ENCODE peak calls at places on chromosome 19, in five cellular contexts. One of them, this sample, is unnamed.

GRCh38 chr19:30393729-30394480 is 21.7 kb downstream of the ZNF536 start:
- DNase-seq in tibial nerve: no peak
- DNase-seq in left lung: no peak
- DNase-seq in thyroid gland: no peak
- DNase-seq in cardiac fibroblast: no peak
- DNase-seq in this sample: no peak

GRCh38 chr19:33407716-33408115 is 34.2 kb downstream of the CEBPG start:
- DNase-seq in tibial nerve: no peak
- DNase-seq in cardiac fibroblast: no peak
- DNase-seq in thyroid gland: no peak
- DNase-seq in left lung: no peak
- DNase-seq in this sample: no peak

GRCh38 chr19:12864721-12865715 is 16.2 kb downstream of the DNASE2 start:
- DNase-seq in tibial nerve: no peak
- DNase-seq in left lung: no peak
- DNase-seq in cardiac fibroblast: no peak
- DNase-seq in thyroid gland: no peak
- DNase-seq in this sample: no peak

GRCh38 chr19:38678217-38678890 is 30.9 kb downstream of the ACTN4 start:
- DNase-seq in tibial nerve: no peak
- DNase-seq in cardiac fibroblast: no peak
- DNase-seq in thyroid gland: no peak
- DNase-seq in left lung: no peak
- DNase-seq in this sample: no peak

GRCh38 chr19:2327773-2328400 is 499 bp downstream of the LSM7 start:
- DNase-seq in tibial nerve: no peak
- DNase-seq in left lung: peak
- DNase-seq in thyroid gland: no peak
- DNase-seq in cardiac fibroblast: peak
- DNase-seq in this sample: peak

GRCh38 chr19:19074172-19074905 is 10.5 kb downstream of the SLC25A42 start:
- DNase-seq in thyroid gland: no peak
- DNase-seq in left lung: no peak
- DNase-seq in cardiac fibroblast: no peak
- DNase-seq in tibial nerve: no peak
- DNase-seq in this sample: no peak

GRCh38 chr19:18280247-18281081 is 958 bp downstream of the JUND start:
- DNase-seq in cardiac fibroblast: peak
- DNase-seq in thyroid gland: peak
- DNase-seq in left lung: peak
- DNase-seq in tibial nerve: peak
- DNase-seq in this sample: peak

GRCh38 chr19:57338798-57339378 is 12.2 kb upstream of the ZNF304 start:
- DNase-seq in left lung: no peak
- DNase-seq in cardiac fibroblast: no peak
- DNase-seq in tibial nerve: no peak
- DNase-seq in thyroid gland: no peak
- DNase-seq in this sample: no peak

GRCh38 chr19:47122359-47123335 is 8.0 kb upstream of the SAE1 start:
- DNase-seq in thyroid gland: no peak
- DNase-seq in left lung: no peak
- DNase-seq in tibial nerve: no peak
- DNase-seq in cardiac fibroblast: peak
- DNase-seq in this sample: peak

GRCh38 chr19:6260912-6261636 is 18.7 kb downstream of the MLLT1 start:
- DNase-seq in left lung: no peak
- DNase-seq in thyroid gland: peak
- DNase-seq in cardiac fibroblast: no peak
- DNase-seq in tibial nerve: no peak
- DNase-seq in this sample: no peak

GRCh38 chr19:2631213-2631821 is 71.2 kb downstream of the GNG7 start:
- DNase-seq in tibial nerve: no peak
- DNase-seq in left lung: no peak
- DNase-seq in cardiac fibroblast: peak
- DNase-seq in thyroid gland: no peak
- DNase-seq in this sample: no peak

GRCh38 chr19:56983148-56983547 is 136.6 kb upstream of the USP29 start:
- DNase-seq in left lung: no peak
- DNase-seq in thyroid gland: no peak
- DNase-seq in cardiac fibroblast: no peak
- DNase-seq in tibial nerve: no peak
- DNase-seq in this sample: no peak

GRCh38 chr19:47713046-47714021 is at the start of gene EHD2:
- DNase-seq in left lung: peak
- DNase-seq in cardiac fibroblast: peak
- DNase-seq in thyroid gland: peak
- DNase-seq in tibial nerve: peak
- DNase-seq in this sample: no peak

GRCh38 chr19:42313096-42313839 is at the start of gene TMEM145:
- DNase-seq in cardiac fibroblast: peak
- DNase-seq in tibial nerve: no peak
- DNase-seq in thyroid gland: no peak
- DNase-seq in left lung: no peak
- DNase-seq in this sample: no peak

GRCh38 chr19:1063030-1063908 is 3.7 kb upstream of the ARHGAP45 start:
- DNase-seq in thyroid gland: no peak
- DNase-seq in tibial nerve: no peak
- DNase-seq in cardiac fibroblast: no peak
- DNase-seq in left lung: no peak
- DNase-seq in this sample: peak

GRCh38 chr19:51026554-51026831 is at the start of gene KLK11:
- DNase-seq in left lung: no peak
- DNase-seq in cardiac fibroblast: no peak
- DNase-seq in thyroid gland: no peak
- DNase-seq in tibial nerve: no peak
- DNase-seq in this sample: no peak

GRCh38 chr19:50977626-50978025 is 6.1 kb downstream of the KLK7 start:
- DNase-seq in thyroid gland: no peak
- DNase-seq in tibial nerve: no peak
- DNase-seq in cardiac fibroblast: no peak
- DNase-seq in left lung: no peak
- DNase-seq in this sample: no peak

GRCh38 chr19:57927587-57927986 is 7.6 kb downstream of the ZNF418 start:
- DNase-seq in cardiac fibroblast: no peak
- DNase-seq in left lung: no peak
- DNase-seq in thyroid gland: no peak
- DNase-seq in tibial nerve: no peak
- DNase-seq in this sample: no peak

DNA sequence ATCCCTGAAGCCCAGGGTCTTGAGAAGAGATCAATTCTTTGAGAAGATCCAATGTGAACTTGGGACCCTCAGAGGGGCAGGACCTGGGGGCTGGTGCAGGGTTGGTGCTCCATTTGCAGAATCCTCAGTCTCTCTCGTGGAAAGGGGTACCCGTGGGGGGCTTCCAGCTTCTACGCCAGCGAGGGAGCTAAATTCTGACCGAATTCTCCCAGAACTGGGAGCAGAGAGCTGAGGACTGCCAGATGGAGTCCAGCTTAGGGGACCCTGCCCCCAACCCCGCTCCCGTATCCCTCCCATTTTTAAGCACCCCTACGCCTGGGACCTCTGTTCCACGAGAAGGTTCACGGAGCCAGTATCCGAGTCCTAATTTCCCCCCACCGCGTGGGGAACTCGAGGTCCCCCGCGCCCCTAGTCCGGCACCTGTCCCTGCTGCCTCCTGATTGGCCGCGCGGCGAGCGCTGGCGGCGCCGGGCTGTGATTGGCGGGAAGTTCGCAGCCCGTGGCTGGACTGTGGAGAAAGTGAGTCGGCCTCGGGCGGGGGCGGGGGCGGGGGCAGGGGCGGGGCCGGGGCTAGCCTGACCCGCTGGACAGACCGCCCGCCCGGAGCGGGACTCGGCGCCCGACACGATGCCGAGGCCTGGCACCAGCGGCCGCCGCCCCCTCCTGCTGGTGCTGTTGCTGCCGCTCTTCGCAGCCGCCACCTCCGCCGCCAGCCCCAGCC is 4.4 kb upstream of the LTBP4 start:
- DNase-seq in left lung: peak
- DNase-seq in tibial nerve: no peak
- DNase-seq in cardiac fibroblast: peak
- DNase-seq in thyroid gland: peak
- DNase-seq in this sample: peak
- H3K4me3 ChIP-seq in left lung: peak
- H3K4me3 ChIP-seq in tibial nerve: peak
- H3K4me3 ChIP-seq in cardiac fibroblast: peak
- H3K4me3 ChIP-seq in thyroid gland: no peak
- H3K4me3 ChIP-seq in this sample: no peak

DNA sequence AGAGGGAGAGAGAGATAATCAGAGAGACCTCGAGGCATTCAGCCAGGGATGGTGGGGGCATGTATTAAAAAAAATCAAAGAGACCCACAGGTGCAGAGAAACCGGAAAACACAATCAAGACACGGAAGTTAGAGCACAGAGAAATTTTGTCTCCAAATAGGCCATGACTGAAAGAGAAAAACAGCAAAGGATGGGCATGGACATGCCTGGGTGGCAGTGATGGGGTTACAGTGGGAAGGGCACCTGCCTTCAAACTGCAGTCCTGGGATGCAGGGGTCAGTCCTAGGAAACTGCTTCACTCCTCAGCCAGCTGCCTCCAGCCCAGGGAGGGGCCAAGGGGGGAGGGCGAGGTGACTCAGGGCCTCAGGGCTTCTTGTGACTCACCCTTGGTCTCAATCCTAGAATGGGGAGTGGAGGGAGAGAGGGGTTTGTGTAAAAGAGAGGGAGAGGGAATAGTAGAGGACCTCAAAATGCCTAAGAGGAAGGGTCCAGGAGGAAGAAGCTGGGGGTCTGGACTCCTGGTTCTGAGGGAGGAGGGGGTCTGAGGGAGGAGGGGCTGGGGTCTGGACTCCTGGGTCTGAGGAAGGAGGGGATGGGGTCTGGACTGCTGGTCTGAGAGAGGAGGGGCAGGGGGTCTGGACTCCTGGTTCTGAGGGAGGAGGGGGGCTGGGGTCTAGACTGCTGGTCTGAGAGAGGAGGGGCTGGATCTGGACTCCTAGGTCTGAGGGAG is 3.6 kb upstream of the KCNN4 start:
- DNase-seq in tibial nerve: no peak
- DNase-seq in left lung: peak
- DNase-seq in thyroid gland: no peak
- DNase-seq in cardiac fibroblast: peak
- DNase-seq in this sample: peak
- H3K4me3 ChIP-seq in tibial nerve: no peak
- H3K4me3 ChIP-seq in left lung: no peak
- H3K4me3 ChIP-seq in thyroid gland: no peak
- H3K4me3 ChIP-seq in cardiac fibroblast: no peak
- H3K4me3 ChIP-seq in this sample: no peak

DNA sequence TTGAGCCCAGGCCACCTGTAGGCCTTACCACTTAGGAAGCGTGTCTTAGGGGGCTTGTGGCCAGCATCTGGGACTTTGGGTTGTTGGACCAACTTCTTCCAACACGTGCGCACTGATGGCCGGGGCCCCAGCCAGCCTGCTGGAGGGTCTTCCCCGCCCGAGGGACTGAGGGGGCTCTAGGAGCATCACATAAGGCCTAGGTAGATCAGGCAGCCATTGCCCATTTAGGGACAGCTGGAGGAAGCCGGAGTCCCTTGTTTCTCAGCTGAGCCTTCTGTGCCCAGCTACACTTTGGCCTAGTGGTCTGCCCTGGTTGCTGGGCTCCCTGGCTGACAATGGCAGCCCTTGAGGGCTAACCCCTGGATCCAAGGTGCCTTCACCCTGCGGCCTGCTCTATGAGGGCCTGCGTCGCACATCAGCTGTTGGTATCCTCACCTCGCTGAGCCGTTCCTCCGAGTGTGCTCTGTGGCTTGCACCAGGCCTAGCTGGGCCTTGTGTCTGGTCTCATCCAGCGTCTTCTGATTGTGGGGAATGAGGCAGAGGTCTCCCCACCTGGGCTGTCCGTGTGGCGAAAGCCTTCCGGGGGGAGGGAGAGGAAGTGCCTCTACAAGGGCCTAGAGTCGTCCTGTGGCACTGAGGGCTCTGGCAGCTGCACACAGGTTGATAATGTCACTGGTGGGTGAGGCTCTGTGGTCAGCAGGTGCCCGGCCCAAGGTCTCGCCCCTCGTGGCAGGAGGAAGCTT is 1.3 kb downstream of the RAB11B start:
- DNase-seq in left lung: no peak
- DNase-seq in tibial nerve: no peak
- DNase-seq in cardiac fibroblast: no peak
- DNase-seq in thyroid gland: peak
- DNase-seq in this sample: no peak
- H3K4me3 ChIP-seq in left lung: peak
- H3K4me3 ChIP-seq in tibial nerve: peak
- H3K4me3 ChIP-seq in cardiac fibroblast: no peak
- H3K4me3 ChIP-seq in thyroid gland: no peak
- H3K4me3 ChIP-seq in this sample: peak

GRCh38 chr19:15062036-15062435 is 12.8 kb downstream of the CASP14 start:
- DNase-seq in tibial nerve: no peak
- DNase-seq in cardiac fibroblast: no peak
- DNase-seq in left lung: no peak
- DNase-seq in thyroid gland: no peak
- DNase-seq in this sample: no peak
- H3K4me3 ChIP-seq in tibial nerve: no peak
- H3K4me3 ChIP-seq in cardiac fibroblast: no peak
- H3K4me3 ChIP-seq in left lung: no peak
- H3K4me3 ChIP-seq in thyroid gland: no peak
- H3K4me3 ChIP-seq in this sample: no peak

GRCh38 chr19:44717603-44718002 is 18.7 kb downstream of the CEACAM16 start:
- DNase-seq in left lung: no peak
- DNase-seq in thyroid gland: no peak
- DNase-seq in tibial nerve: no peak
- DNase-seq in cardiac fibroblast: no peak
- DNase-seq in this sample: no peak
- H3K4me3 ChIP-seq in left lung: no peak
- H3K4me3 ChIP-seq in thyroid gland: no peak
- H3K4me3 ChIP-seq in tibial nerve: no peak
- H3K4me3 ChIP-seq in cardiac fibroblast: no peak
- H3K4me3 ChIP-seq in this sample: no peak

GRCh38 chr19:34577056-34577455 is 95.5 kb downstream of the WTIP start:
- DNase-seq in thyroid gland: no peak
- DNase-seq in cardiac fibroblast: no peak
- DNase-seq in tibial nerve: no peak
- DNase-seq in left lung: no peak
- DNase-seq in this sample: no peak

GRCh38 chr19:34575206-34575605 is 93.6 kb downstream of the WTIP start:
- DNase-seq in left lung: no peak
- DNase-seq in cardiac fibroblast: no peak
- DNase-seq in tibial nerve: no peak
- DNase-seq in thyroid gland: no peak
- DNase-seq in this sample: no peak

GRCh38 chr19:34576292-34576691 is 94.7 kb downstream of the WTIP start:
- DNase-seq in left lung: no peak
- DNase-seq in thyroid gland: no peak
- DNase-seq in tibial nerve: no peak
- DNase-seq in cardiac fibroblast: no peak
- DNase-seq in this sample: no peak

GRCh38 chr19:34574704-34575103 is 93.1 kb downstream of the WTIP start:
- DNase-seq in thyroid gland: no peak
- DNase-seq in left lung: no peak
- DNase-seq in tibial nerve: no peak
- DNase-seq in cardiac fibroblast: no peak
- DNase-seq in this sample: no peak

GRCh38 chr19:34573226-34573864 is 91.8 kb downstream of the WTIP start:
- DNase-seq in thyroid gland: no peak
- DNase-seq in left lung: no peak
- DNase-seq in cardiac fibroblast: no peak
- DNase-seq in tibial nerve: no peak
- DNase-seq in this sample: no peak
- H3K4me3 ChIP-seq in thyroid gland: no peak
- H3K4me3 ChIP-seq in left lung: no peak
- H3K4me3 ChIP-seq in cardiac fibroblast: no peak
- H3K4me3 ChIP-seq in tibial nerve: no peak
- H3K4me3 ChIP-seq in this sample: no peak

This sample was measured in trophoblast cell.